ENCODE peak calls at places on chromosomes 4 and X, in four cellular contexts. C is K562, R is HepG2, T is GM12878. D is an unnamed sample.
A peak's percentile ranks its signal among the peaks of the same experiment; 100 is the strongest.

GRCh38 chr4:187128971-187129370 is 405.3 kb upstream of the FAT1 start:
- DNase-seq in C (no peak), R (no peak), T (no peak), D (no peak)

GRCh38 chrX:118795528-118795927 is 28.1 kb upstream of the ZCCHC12 start:
- DNase-seq in C (no peak), R (no peak), T (no peak), D (no peak)

GRCh38 chrX:105698386-105698785 is 124.0 kb upstream of the NRK start:
- DNase-seq in C (no peak), R (no peak), T (no peak), D (no peak)

GRCh38 chrX:136689441-136689840 is 41.5 kb downstream of the CD40LG start:
- DNase-seq in C (no peak), R (no peak), T (no peak), D (no peak)

GRCh38 chrX:154540897-154541535 is 5.6 kb downstream of the G6PD start:
- DNase-seq in C (no peak), R (peak; percentile 89), T (no peak), D (peak; percentile 77)

GRCh38 chr4:153143527-153144348 is 60.5 kb upstream of the TRIM2 start:
- DNase-seq in C (peak; percentile 17), R (no peak), T (no peak), D (no peak)

GRCh38 chr4:100826808-100827548 is 309.2 kb upstream of the EMCN start:
- DNase-seq in C (no peak), R (no peak), T (no peak), D (no peak)

GRCh38 chrX:10160221-10160620 is 3.4 kb downstream of the CLCN4 start:
- DNase-seq in C (no peak), R (no peak), T (no peak), D (no peak)

GRCh38 chr4:149986916-149987315 is 91.3 kb upstream of the DCLK2 start:
- DNase-seq in C (no peak), R (no peak), T (no peak), D (no peak)

GRCh38 chrX:110059410-110059809 is 56.5 kb downstream of the TMEM164 start:
- DNase-seq in C (no peak), R (no peak), T (no peak), D (no peak)

GRCh38 chr4:129344058-129344457 is 248.1 kb downstream of the C4orf33 start:
- DNase-seq in C (peak; percentile 35), R (peak; percentile 19), T (no peak), D (peak; percentile 44)

GRCh38 chr4:173168396-173169177 is at the start of gene GALNT7:
- DNase-seq in C (peak; percentile 92), R (no peak), T (no peak), D (peak; percentile 75)

GRCh38 chr4:76212851-76213414 is 691 bp downstream of the SCARB2 start:
- DNase-seq in C (no peak), R (no peak), T (no peak), D (peak; percentile 9)

GRCh38 chr4:122224348-122224747 is 72.2 kb downstream of the BLTP1 start:
- DNase-seq in C (peak; percentile 11), R (no peak), T (no peak), D (peak; percentile 14)

GRCh38 chr4:87465739-87466366 is 43.5 kb downstream of the NUDT9 start:
- DNase-seq in C (peak; percentile 23), R (peak; percentile 45), T (peak; percentile 9), D (peak; percentile 6)

GRCh38 chr4:126661194-126661593 is 971.6 kb upstream of the INTU start:
- DNase-seq in C (no peak), R (no peak), T (no peak), D (no peak)

GRCh38 chrX:78945186-78945912 is at the start of gene P2RY10:
- DNase-seq in C (no peak), R (no peak), T (peak; percentile 85), D (no peak)

GRCh38 chr4:141275834-141276233 is 55.1 kb downstream of the ZNF330 start:
- DNase-seq in C (no peak), R (no peak), T (no peak), D (no peak)

GRCh38 chrX:149962859-149963757 is 24.8 kb upstream of the EOLA2 start:
- DNase-seq in C (peak; percentile 14), R (peak; percentile 23), T (peak; percentile 5), D (peak; percentile 69)

GRCh38 chrX:28920554-28920953 is 333.3 kb downstream of the IL1RAPL1 start:
- DNase-seq in C (no peak), R (no peak), T (no peak), D (no peak)

GRCh38 chrX:28920141-28920540 is 332.9 kb downstream of the IL1RAPL1 start:
- DNase-seq in C (no peak), R (no peak), T (no peak), D (no peak)

DNA sequence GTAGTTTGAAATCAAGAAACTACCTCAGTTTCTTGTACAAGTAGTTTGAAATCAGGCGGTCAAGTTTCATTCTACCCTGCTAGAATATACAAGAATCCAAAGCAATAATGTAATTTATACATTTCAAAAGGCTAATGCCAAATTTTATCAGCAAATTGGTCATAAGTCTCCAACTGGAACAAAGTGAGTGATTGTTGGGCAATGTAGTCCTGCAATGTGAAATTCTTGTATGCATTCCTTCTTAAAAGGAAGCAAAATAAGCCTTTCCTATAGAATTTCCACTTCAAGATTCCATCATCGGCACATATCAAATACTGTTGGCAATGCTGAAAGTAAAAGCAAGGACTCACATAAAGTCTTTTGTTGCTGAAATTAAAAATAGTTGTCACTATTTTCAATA is 334.9 kb downstream of the IL1RAPL1 start:
- DNase-seq in C (no peak), R (no peak), T (no peak), D (no peak)
- TF ChIP-seq POLR2AphosphoS2 in C (no peak), R (no peak), T (no peak), D (no peak)

DNA sequence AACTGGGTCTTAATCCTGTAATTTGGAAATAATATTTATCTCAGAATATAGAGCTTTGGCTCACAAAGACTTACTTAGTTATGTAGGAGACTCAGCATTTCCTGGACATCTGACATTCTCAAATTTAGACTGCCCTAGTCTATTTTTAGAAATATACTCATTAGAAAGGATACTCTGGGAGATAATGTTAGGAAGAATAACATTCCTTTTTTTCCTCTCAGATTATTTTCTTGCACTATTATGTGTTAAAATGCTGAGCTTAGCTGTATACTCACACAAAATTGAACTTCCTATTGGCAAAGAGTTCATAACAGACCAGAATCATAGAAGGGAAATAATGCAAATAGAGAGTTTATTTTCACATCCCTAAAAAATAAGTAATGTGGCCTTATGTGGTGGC is 1424.9 kb upstream of the PCDH7 start:
- DNase-seq in C (no peak), R (no peak), T (no peak), D (no peak)
- TF ChIP-seq POLR2AphosphoS2 in C (no peak), R (no peak), T (no peak), D (no peak)

DNA sequence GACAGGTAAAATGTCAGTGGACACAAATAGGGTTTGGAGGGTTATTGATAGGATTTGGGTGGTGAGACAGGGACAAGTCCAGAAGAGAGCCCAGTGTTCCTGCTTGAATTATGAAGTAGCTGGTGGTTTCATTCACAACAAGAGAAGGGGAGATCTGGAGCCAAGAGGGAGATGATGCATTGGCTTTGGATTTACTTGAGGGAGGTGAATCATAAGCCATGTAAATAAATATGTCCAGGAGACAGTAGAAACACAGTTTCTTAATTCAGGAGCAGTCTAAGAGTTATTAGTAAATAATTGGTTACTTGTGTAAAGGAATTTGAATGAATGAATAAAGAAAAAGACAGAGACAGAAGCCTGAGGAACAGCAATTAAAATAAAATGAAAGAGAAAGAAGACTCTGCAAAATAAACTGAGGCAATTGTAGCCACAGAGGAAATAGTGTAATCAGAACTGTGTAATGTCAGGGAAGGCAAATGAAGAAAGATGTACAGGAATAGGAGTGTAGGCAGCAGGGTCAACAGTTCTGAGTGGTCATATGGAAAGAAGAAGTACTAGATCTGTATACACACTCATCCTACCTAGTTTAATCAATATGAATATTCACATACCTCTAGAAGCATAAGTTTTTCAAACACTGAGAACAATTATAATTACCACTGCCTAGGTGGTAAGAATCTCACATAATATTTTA is 50.2 kb upstream of the CXCL8 start:
- DNase-seq in C (no peak), R (no peak), T (no peak), D (no peak)
- TF ChIP-seq POLR2AphosphoS2 in C (no peak), R (no peak), T (no peak), D (no peak)

GRCh38 chr4:23934915-23935314 is 45.1 kb upstream of the PPARGC1A start:
- DNase-seq in C (no peak), R (no peak), T (no peak), D (no peak)
- TF ChIP-seq POLR2AphosphoS2 in C (no peak), R (no peak), T (no peak), D (no peak)

GRCh38 chr4:2583517-2583916 is 47.1 kb downstream of the FAM193A start:
- DNase-seq in C (no peak), R (no peak), T (no peak), D (no peak)
- TF ChIP-seq POLR2AphosphoS2 in C (no peak), R (no peak), T (no peak), D (no peak)

GRCh38 chr4:180031330-180031729 is 2211.9 kb upstream of the TENM3 start:
- DNase-seq in C (no peak), R (no peak), T (no peak), D (no peak)
- TF ChIP-seq POLR2AphosphoS2 in C (no peak), R (no peak), T (no peak), D (no peak)

DNA sequence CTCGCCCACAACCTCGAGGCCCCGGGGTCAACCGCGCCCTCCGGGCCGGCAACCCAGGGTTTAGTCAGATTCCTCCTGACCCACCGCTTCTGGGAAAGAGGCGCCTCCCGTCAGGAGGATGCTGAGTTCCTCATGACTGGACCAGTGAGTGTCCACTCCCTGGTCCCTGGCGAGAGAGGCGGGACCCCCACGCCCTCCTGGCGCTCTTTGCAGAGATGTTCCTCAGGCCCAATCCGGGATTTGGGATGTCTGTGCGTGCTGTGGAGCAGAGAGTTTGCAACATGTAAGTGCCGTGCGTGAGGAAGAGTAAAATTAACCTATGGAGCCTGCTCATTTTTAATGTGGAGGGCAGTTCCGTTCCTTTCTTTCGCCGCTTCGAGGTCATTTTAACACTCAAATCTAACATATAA is 822 bp upstream of the UGDH start:
- DNase-seq in C (no peak), R (no peak), T (no peak), D (no peak)
- TF ChIP-seq POLR2AphosphoS2 in C (no peak), R (no peak), T (no peak), D (no peak)

GRCh38 chr4:26271703-26272102 is 49.1 kb upstream of the RBPJ start:
- DNase-seq in C (no peak), R (no peak), T (no peak), D (no peak)

GRCh38 chr4:26269038-26269437 is 51.8 kb upstream of the RBPJ start:
- DNase-seq in C (no peak), R (no peak), T (no peak), D (no peak)

GRCh38 chr4:26275261-26275660 is 45.6 kb upstream of the RBPJ start:
- DNase-seq in C (no peak), R (no peak), T (no peak), D (no peak)

GRCh38 chr4:26272654-26273307 is 48.0 kb upstream of the RBPJ start:
- DNase-seq in C (no peak), R (peak; percentile 1), T (no peak), D (no peak)

DNA sequence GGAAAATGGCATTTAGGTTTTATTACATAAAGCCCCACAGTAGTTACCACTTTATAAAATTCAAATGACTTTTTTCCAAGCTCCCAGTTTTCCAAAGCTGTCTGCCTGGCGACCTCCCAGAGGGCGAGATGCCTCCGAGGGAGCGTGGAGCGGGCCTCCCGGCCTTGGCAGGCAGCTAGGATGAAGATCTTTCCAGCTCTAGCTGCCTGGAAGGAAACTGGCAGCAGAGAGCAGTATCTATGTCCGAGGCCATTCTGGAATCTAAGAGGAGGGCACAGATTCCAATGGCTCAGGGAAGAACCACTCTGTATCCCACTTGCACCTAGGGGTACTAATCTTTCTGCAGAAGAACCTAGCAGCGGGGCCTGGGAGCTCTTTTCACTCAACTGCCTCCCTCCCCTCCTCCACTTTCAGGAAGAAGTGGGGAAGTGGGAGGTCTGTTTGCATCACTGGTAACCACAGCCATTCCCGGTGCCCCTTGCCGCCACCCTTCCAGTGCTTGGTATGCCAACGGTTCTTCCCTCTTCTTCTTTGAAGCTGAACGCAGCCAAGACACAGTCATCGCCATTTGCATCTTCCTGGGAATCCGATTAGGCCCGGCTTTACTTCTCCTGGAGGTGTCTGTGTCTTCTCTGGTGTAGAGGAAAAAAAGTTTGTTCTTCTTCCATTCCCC is 47.4 kb upstream of the RBPJ start:
- DNase-seq in C (no peak), R (no peak), T (no peak), D (no peak)
- TF ChIP-seq POLR2AphosphoS2 in C (no peak), R (no peak), T (no peak), D (no peak)